ENCODE peak calls at places on chromosomes 1 and 21, in eight cellular contexts. M, V, U, I, A, Z, E and K are unnamed samples.

GRCh38 chr1:225651872-225652725 is 824 bp downstream of the ENAH start:
- DNase-seq in U (peak), E (peak), V (no peak), Z (peak), M (peak), I (peak), A (no peak), K (no peak)

GRCh38 chr1:247114351-247115140 is 10.4 kb upstream of the ZNF669 start:
- DNase-seq in M (no peak), Z (no peak), V (no peak), A (no peak), E (peak), U (no peak), I (no peak), K (no peak)

GRCh38 chr1:111157425-111157824 is 17.4 kb downstream of the CEPT1 start:
- DNase-seq in I (no peak), E (no peak), Z (no peak), U (peak), V (no peak), A (no peak), M (no peak), K (peak)

GRCh38 chr1:234658143-234658542 is 48.2 kb upstream of the IRF2BP2 start:
- DNase-seq in M (peak), Z (peak), E (no peak), U (peak), I (peak), V (peak), A (no peak), K (peak)

GRCh38 chr1:184412472-184412871 is 25.6 kb downstream of the C1orf21 start:
- DNase-seq in V (no peak), E (no peak), A (no peak), M (no peak), U (no peak), I (no peak), Z (no peak), K (no peak)

GRCh38 chr1:1554926-1555915 is 14.8 kb upstream of the TMEM240 start:
- DNase-seq in U (peak), I (no peak), E (no peak), A (no peak), V (peak), Z (peak), M (no peak), K (peak)

GRCh38 chr21:36989699-36990507 is 16.6 kb upstream of the RIPPLY3 start:
- DNase-seq in U (peak), A (peak), V (peak), E (peak), Z (peak), M (peak), I (peak), K (peak)

GRCh38 chr1:92201973-92202372 is 15.7 kb upstream of the C1orf146 start:
- DNase-seq in Z (no peak), V (no peak), M (no peak), U (no peak), I (no peak), A (no peak), E (no peak), K (no peak)

GRCh38 chr1:12170263-12170671 is 3.5 kb downstream of the TNFRSF1B start:
- DNase-seq in Z (no peak), E (no peak), V (no peak), M (no peak), I (no peak), U (no peak), A (no peak), K (no peak)

GRCh38 chr1:174469687-174470086 is 21.9 kb downstream of the GPR52 start:
- DNase-seq in I (no peak), A (no peak), M (no peak), V (no peak), Z (no peak), E (no peak), U (no peak), K (no peak)

GRCh38 chr1:79100385-79100784 is 93.9 kb upstream of the ADGRL4 start:
- DNase-seq in V (peak), M (no peak), A (no peak), Z (peak), E (no peak), I (no peak), U (no peak), K (no peak)

GRCh38 chr1:43293896-43294760 is 6.7 kb upstream of the TIE1 start:
- DNase-seq in A (no peak), E (no peak), I (no peak), M (peak), Z (peak), V (peak), U (no peak), K (peak)

GRCh38 chr1:157045251-157046218 is at the start of gene ARHGEF11:
- DNase-seq in I (peak), A (no peak), E (peak), U (peak), V (peak), Z (peak), M (peak), K (peak)

GRCh38 chr1:218058730-218059129 is 226.4 kb upstream of the RRP15 start:
- DNase-seq in U (no peak), Z (no peak), M (no peak), I (no peak), V (peak), A (no peak), E (no peak), K (no peak)

GRCh38 chr1:9714257-9714718 is 62.8 kb downstream of the PIK3CD start:
- DNase-seq in E (no peak), U (no peak), M (no peak), I (peak), A (no peak), Z (no peak), V (no peak), K (no peak)

GRCh38 chr1:62131093-62131725 is 63.4 kb upstream of the L1TD1 start:
- DNase-seq in M (peak), I (peak), E (peak), V (peak), Z (peak), A (peak), U (peak), K (peak)

GRCh38 chr1:193905288-193906085 is 719.1 kb upstream of the B3GALT2 start:
- DNase-seq in E (no peak), M (no peak), A (no peak), V (no peak), U (no peak), Z (peak), I (no peak), K (peak)

GRCh38 chr1:231000201-231000600 is 21.3 kb downstream of the ARV1 start:
- DNase-seq in E (no peak), V (no peak), M (no peak), A (no peak), Z (no peak), I (no peak), U (no peak), K (no peak)

GRCh38 chr1:112727716-112728115 is 12.6 kb upstream of the PPM1J start:
- DNase-seq in U (no peak), V (no peak), Z (no peak), E (no peak), I (no peak), A (no peak), M (no peak), K (no peak)

GRCh38 chr1:8602471-8603219 is 214.8 kb downstream of the RERE start:
- DNase-seq in E (no peak), U (no peak), Z (no peak), A (no peak), M (no peak), V (no peak), I (no peak), K (no peak)

GRCh38 chr1:85343213-85343611 is 66.8 kb upstream of the BCL10 start:
- DNase-seq in M (no peak), E (no peak), I (no peak), V (no peak), Z (no peak), A (no peak), U (no peak), K (no peak)

GRCh38 chr1:91173379-91173890 is 151.6 kb upstream of the ZNF644 start:
- DNase-seq in U (peak), M (no peak), E (no peak), I (no peak), Z (no peak), A (no peak), V (no peak), K (no peak)

GRCh38 chr1:9239622-9240401 is 5.2 kb downstream of the H6PD start:
- DNase-seq in I (no peak), Z (peak), A (no peak), U (peak), E (no peak), M (peak), V (peak), K (peak)

GRCh38 chr1:212089560-212090163 is 54.1 kb downstream of the DTL start:
- DNase-seq in V (no peak), M (no peak), Z (no peak), A (no peak), U (no peak), I (no peak), E (no peak), K (no peak)

GRCh38 chr1:215594640-215595039 is 27.5 kb downstream of the KCTD3 start:
- DNase-seq in Z (no peak), U (no peak), V (no peak), E (no peak), A (no peak), M (no peak), I (no peak), K (no peak)

GRCh38 chr1:78649628-78650027 is at the start of gene IFI44:
- DNase-seq in M (no peak), U (peak), Z (peak), V (peak), I (no peak), E (peak), A (peak), K (no peak)

GRCh38 chr1:215710340-215710971 is 143.4 kb downstream of the KCTD3 start:
- DNase-seq in I (peak), Z (peak), E (peak), V (peak), A (peak), U (peak), M (peak), K (peak)

GRCh38 chr1:100530141-100530540 is 7.8 kb upstream of the GPR88 start:
- DNase-seq in E (no peak), U (no peak), I (no peak), Z (no peak), M (no peak), V (no peak), A (no peak), K (no peak)
- H2AFZ ChIP-seq in E (no peak), U (no peak), I (no peak), Z (no peak), M (no peak), V (no peak), A (no peak), K (no peak)

GRCh38 chr1:208479435-208479834 is 235.3 kb upstream of the PLXNA2 start:
- DNase-seq in E (peak), V (no peak), I (no peak), M (no peak), U (no peak), A (no peak), Z (no peak), K (peak)

GRCh38 chr1:208475449-208475848 is 231.3 kb upstream of the PLXNA2 start:
- DNase-seq in V (peak), Z (peak), U (peak), A (no peak), M (no peak), I (no peak), E (no peak), K (no peak)

GRCh38 chr1:208476825-208477170 is 232.6 kb upstream of the PLXNA2 start:
- DNase-seq in E (no peak), A (no peak), M (no peak), I (no peak), U (no peak), V (no peak), Z (no peak), K (no peak)

GRCh38 chr1:208475951-208476824 is 232.0 kb upstream of the PLXNA2 start:
- DNase-seq in Z (peak), I (peak), V (no peak), M (peak), A (no peak), U (peak), E (peak), K (no peak)
- H3K4me2 ChIP-seq in Z (no peak), I (no peak), V (no peak), M (no peak), A (no peak), U (no peak), E (peak), K (no peak)

GRCh38 chr1:59985901-59986735 is 59.5 kb upstream of the CYP2J2 start:
- DNase-seq in Z (peak), U (peak), M (peak), I (peak), V (no peak), A (no peak), E (no peak), K (no peak)
- H2AFZ ChIP-seq in Z (no peak), U (no peak), M (peak), I (peak), V (no peak), A (no peak), E (no peak), K (peak)

GRCh38 chr21:42174173-42174572 is 44.8 kb upstream of the ABCG1 start:
- DNase-seq in V (no peak), Z (no peak), I (no peak), E (no peak), U (no peak), A (peak), M (no peak), K (no peak)

GRCh38 chr21:42175110-42175710 is 43.7 kb upstream of the ABCG1 start:
- DNase-seq in E (no peak), V (no peak), M (no peak), I (no peak), U (no peak), Z (no peak), A (no peak), K (peak)

GRCh38 chr21:42171091-42172053 is 47.6 kb upstream of the ABCG1 start:
- DNase-seq in U (peak), E (no peak), I (no peak), A (no peak), M (no peak), Z (no peak), V (peak), K (peak)

GRCh38 chr21:42169758-42170157 is 49.2 kb upstream of the ABCG1 start:
- DNase-seq in A (no peak), I (no peak), E (no peak), Z (no peak), M (no peak), V (no peak), U (no peak), K (no peak)

DNA sequence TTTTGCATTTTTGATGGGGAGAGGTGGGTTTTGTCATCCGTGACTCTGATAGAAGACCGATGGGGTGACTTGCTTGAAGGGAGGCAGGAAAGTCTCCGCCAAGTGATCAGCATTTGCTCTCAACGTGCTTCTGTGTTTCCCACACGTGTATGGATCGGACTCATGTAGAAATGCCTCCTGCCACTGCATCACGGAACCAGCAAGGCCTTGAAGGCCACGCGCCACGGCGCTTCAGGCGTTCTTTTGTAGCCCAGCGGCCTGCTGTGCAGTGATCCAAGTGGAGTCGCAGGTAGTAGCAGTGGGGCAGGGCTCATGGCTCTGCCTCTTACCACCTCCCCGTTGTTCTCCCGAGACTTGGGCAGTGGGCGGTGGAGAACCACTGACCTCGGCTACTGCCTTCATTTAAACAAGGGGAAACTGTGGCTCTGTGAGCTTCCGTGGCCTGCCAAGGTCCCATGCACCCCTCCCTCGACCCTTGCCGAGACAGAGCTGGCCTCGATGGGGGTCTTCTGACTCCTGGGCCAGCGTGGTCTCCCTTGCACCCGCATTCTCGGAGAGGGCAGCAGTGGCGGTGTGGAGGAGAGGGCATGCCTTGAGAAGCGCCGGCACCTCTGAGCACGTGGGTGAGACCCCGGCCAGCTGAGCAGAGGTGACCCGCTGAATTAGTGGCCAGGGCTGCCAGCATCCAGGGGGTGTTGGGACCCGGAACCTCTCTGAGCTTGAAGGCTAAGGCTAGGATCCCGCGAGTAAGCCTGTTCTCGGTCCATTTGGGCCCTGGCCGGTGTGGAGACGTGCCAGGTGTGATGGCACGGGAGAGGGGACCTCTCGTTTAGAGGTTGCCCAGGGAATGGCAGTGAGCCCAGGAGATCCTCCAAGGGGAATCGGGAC is 46.1 kb upstream of the ABCG1 start:
- DNase-seq in M (no peak), I (no peak), V (no peak), A (no peak), E (no peak), Z (no peak), U (no peak), K (no peak)
- H3K4me2 ChIP-seq in M (no peak), I (no peak), V (no peak), A (no peak), E (no peak), Z (no peak), U (no peak), K (no peak)

GRCh38 chr1:18716785-18717678 is 86.4 kb downstream of the PAX7 start:
- DNase-seq in V (no peak), U (no peak), M (peak), A (no peak), Z (no peak), E (peak), I (peak), K (no peak)

GRCh38 chr1:18721066-18721465 is 90.4 kb downstream of the PAX7 start:
- DNase-seq in I (no peak), Z (no peak), E (no peak), A (no peak), V (no peak), U (no peak), M (no peak), K (no peak)

GRCh38 chr1:18721776-18722175 is 91.1 kb downstream of the PAX7 start:
- DNase-seq in Z (no peak), I (no peak), M (no peak), A (no peak), E (no peak), V (no peak), U (no peak), K (no peak)

GRCh38 chr1:18722270-18722669 is 91.6 kb downstream of the PAX7 start:
- DNase-seq in M (peak), A (no peak), Z (no peak), U (no peak), E (peak), I (no peak), V (no peak), K (no peak)

GRCh38 chr1:18719786-18720436 is 89.3 kb downstream of the PAX7 start:
- DNase-seq in E (no peak), V (no peak), U (peak), A (no peak), M (no peak), Z (no peak), I (no peak), K (no peak)
- H2AFZ ChIP-seq in E (no peak), V (no peak), U (no peak), A (no peak), M (no peak), Z (no peak), I (no peak), K (no peak)

GRCh38 chr21:45417951-45418300 is 13.0 kb downstream of the COL18A1 start:
- DNase-seq in E (no peak), V (no peak), M (no peak), A (no peak), I (no peak), Z (no peak), U (peak), K (no peak)
- H3K4me2 ChIP-seq in E (no peak), V (no peak), M (no peak), A (no peak), I (no peak), Z (no peak), U (no peak), K (no peak)

DNA sequence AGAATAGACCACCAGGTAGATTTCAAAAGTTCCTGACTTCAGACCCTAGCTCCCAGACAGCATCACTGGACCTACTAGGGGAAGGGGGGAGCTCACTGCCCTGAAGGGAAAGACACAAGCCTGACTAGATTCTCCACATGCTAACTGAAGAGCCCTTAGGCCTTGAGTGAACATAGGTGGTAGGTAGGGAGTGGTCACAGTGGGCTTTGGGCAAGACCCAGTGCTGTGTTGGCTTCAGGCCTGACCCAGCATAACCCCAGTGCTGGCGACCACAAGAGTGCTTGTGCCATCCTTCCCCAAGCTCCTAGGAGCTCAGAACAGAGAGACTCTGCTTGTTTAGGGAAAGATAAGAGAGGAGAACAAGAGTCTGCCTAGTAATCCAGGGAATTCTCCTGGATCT is 51.1 kb upstream of the ACADM start:
- DNase-seq in A (no peak), I (no peak), M (no peak), Z (no peak), V (no peak), E (no peak), U (no peak), K (no peak)
- H2AFZ ChIP-seq in A (no peak), I (no peak), M (no peak), Z (no peak), V (peak), E (peak), U (no peak), K (no peak)